ENCODE peak calls at places on chromosome 9, in five cellular contexts. S is NCI-H2171 treated with DMSO at 0.1 percent for 48 hours; D is H54; H is stimulated activated CD8-positive, alpha-beta memory T cell treated with anti-CD3 and anti-CD28 coated beads, Interleukin-12 subunit alpha, Interleukin-12 subunit beta, amount 100 ng/mL, for 4 hours; U is CD8-positive, alpha-beta memory T cell. T is an unnamed sample.

GRCh38 chr9:113602126-113603119 is 138.9 kb downstream of the RGS3 start:
- DNase-seq in U (no peak), D (no peak), H (peak), S (peak), T (no peak)

GRCh38 chr9:19200234-19200633 is 30.3 kb upstream of the DENND4C start:
- DNase-seq in D (no peak), S (no peak), U (no peak), H (no peak), T (no peak)

GRCh38 chr9:86801246-86801645 is 146.1 kb downstream of the GAS1 start:
- DNase-seq in S (no peak), U (no peak), H (no peak), D (no peak), T (no peak)

GRCh38 chr9:133375116-133375723 is 640 bp downstream of the SURF4 start:
- DNase-seq in D (no peak), H (no peak), U (no peak), S (peak), T (no peak)

GRCh38 chr9:99430301-99430700 is 208.2 kb downstream of the SEC61B start:
- DNase-seq in H (no peak), S (no peak), D (no peak), U (no peak), T (no peak)

GRCh38 chr9:125549465-125550215 is 157.4 kb downstream of the MAPKAP1 start:
- DNase-seq in H (no peak), D (no peak), U (no peak), S (no peak), T (no peak)

GRCh38 chr9:1102010-1102712 is 52.0 kb downstream of the DMRT2 start:
- DNase-seq in D (no peak), S (no peak), U (no peak), H (no peak), T (no peak)

GRCh38 chr9:14198544-14199510 is 115.1 kb downstream of the NFIB start:
- DNase-seq in U (no peak), H (no peak), D (no peak), S (no peak), T (no peak)

GRCh38 chr9:100211471-100211870 is 112.4 kb downstream of the INVS start:
- DNase-seq in D (no peak), U (no peak), S (no peak), H (no peak), T (no peak)

GRCh38 chr9:132094314-132094791 is 14.7 kb upstream of the MED27 start:
- DNase-seq in D (no peak), U (no peak), S (no peak), H (no peak), T (no peak)

GRCh38 chr9:121686930-121687541 is 35.6 kb downstream of the DAB2IP start:
- DNase-seq in S (peak), U (peak), D (peak), H (no peak), T (no peak)

GRCh38 chr9:112526973-112527372 is 40.3 kb downstream of the KIAA1958 start:
- DNase-seq in H (no peak), U (no peak), S (no peak), D (no peak), T (no peak)

GRCh38 chr9:101999441-101999840 is 261.0 kb upstream of the GRIN3A start:
- DNase-seq in H (no peak), S (peak), U (no peak), D (no peak), T (no peak)

GRCh38 chr9:127221695-127222094 is 42.9 kb upstream of the GARNL3 start:
- DNase-seq in H (no peak), D (no peak), S (peak), U (no peak), T (no peak)

GRCh38 chr9:116234091-116234490 is 80.5 kb downstream of the PAPPA start:
- DNase-seq in S (no peak), H (no peak), D (peak), U (no peak), T (peak)

GRCh38 chr9:87792831-87793288 is 66.9 kb downstream of the CTSL start:
- DNase-seq in U (no peak), D (peak), S (no peak), H (peak), T (peak)

GRCh38 chr9:137825324-137825991 is 52.1 kb upstream of the CACNA1B start:
- DNase-seq in D (no peak), U (no peak), S (no peak), H (no peak), T (no peak)

GRCh38 chr9:76651114-76651697 is 113.0 kb upstream of the PCA3 start:
- DNase-seq in S (no peak), U (no peak), H (no peak), D (no peak), T (no peak)

GRCh38 chr9:20031836-20032235 is 243.0 kb upstream of the SLC24A2 start:
- DNase-seq in D (no peak), U (no peak), H (no peak), S (no peak), T (no peak)

GRCh38 chr9:114224247-114224610 is 68.9 kb downstream of the COL27A1 start:
- DNase-seq in U (no peak), H (no peak), D (peak), S (no peak), T (peak)

GRCh38 chr9:84781431-84781830 is 111.9 kb downstream of the NTRK2 start:
- DNase-seq in S (no peak), U (no peak), D (no peak), H (no peak), T (no peak)

GRCh38 chr9:120877276-120878034 is 467 bp upstream of the PHF19 start:
- DNase-seq in H (peak), S (peak), D (peak), U (peak), T (no peak)

T was measured in HS-27A.